ENCODE peak calls at places on chromosomes 4 and X, in nine cellular contexts. Y, Q, H, U, D, S, Z, N and P are unnamed samples.
A peak's percentile ranks its signal among the peaks of the same experiment; 100 is the strongest.

GRCh38 chr4:172344266-172344772 is 531.1 kb downstream of the GALNTL6 start:
- DNase-seq in H (no peak), U (no peak), S (no peak), Y (no peak), Z (no peak), D (no peak), Q (no peak), N (no peak), P (no peak)

GRCh38 chrX:103417370-103417769 is 41.0 kb downstream of the BEX3 start:
- DNase-seq in S (no peak), U (no peak), N (no peak), Y (no peak), H (no peak), D (no peak), Z (no peak), Q (no peak), P (no peak)

GRCh38 chr4:186761281-186761897 is 37.7 kb upstream of the FAT1 start:
- DNase-seq in Y (no peak), S (no peak), Q (no peak), U (no peak), N (no peak), D (no peak), Z (no peak), H (no peak), P (no peak)

GRCh38 chrX:38868941-38869378 is 67.7 kb downstream of the MID1IP1 start:
- DNase-seq in N (no peak), Q (peak; percentile 64), Z (no peak), U (peak; percentile 3), H (peak; percentile 86), Y (no peak), D (no peak), S (no peak), P (no peak)

GRCh38 chrX:12383196-12383595 is 244.9 kb downstream of the FRMPD4 start:
- DNase-seq in Z (no peak), N (no peak), D (no peak), Y (no peak), U (no peak), H (no peak), S (no peak), Q (no peak), P (no peak)

GRCh38 chr4:20698820-20699219 is 1.4 kb upstream of the PACRGL start:
- DNase-seq in U (no peak), Q (no peak), H (no peak), Y (no peak), S (no peak), D (no peak), Z (no peak), N (no peak), P (no peak)

GRCh38 chr4:39759569-39759968 is 61.6 kb downstream of the UBE2K start:
- DNase-seq in N (no peak), Z (no peak), Y (no peak), S (no peak), D (no peak), U (no peak), Q (no peak), H (no peak), P (no peak)

GRCh38 chr4:2794707-2795557 is 2.0 kb downstream of the SH3BP2 start:
- DNase-seq in H (peak; percentile 82), D (peak; percentile 44), Y (no peak), Z (no peak), U (no peak), Q (no peak), S (peak; percentile 88), N (no peak), P (no peak)

GRCh38 chr4:20354120-20354519 is 102.4 kb downstream of the SLIT2 start:
- DNase-seq in Q (no peak), D (no peak), U (no peak), H (no peak), Z (no peak), Y (no peak), S (no peak), N (no peak), P (no peak)

GRCh38 chr4:7416745-7417432 is 17.8 kb downstream of the PSAPL1 start:
- DNase-seq in Y (no peak), Z (no peak), Q (no peak), U (no peak), N (no peak), H (no peak), D (no peak), S (peak; percentile 8), P (no peak)

GRCh38 chrX:63050225-63050624 is 300.9 kb downstream of the SPIN4 start:
- DNase-seq in Z (peak; percentile 3), S (no peak), H (peak; percentile 0), D (peak; percentile 8), N (peak; percentile 3), Q (no peak), Y (no peak), U (no peak), P (no peak)

GRCh38 chrX:21766101-21766500 is 8.2 kb upstream of the SMPX start:
- DNase-seq in Y (no peak), Z (no peak), N (no peak), D (no peak), S (no peak), Q (no peak), H (peak; percentile 12), U (no peak), P (no peak)

GRCh38 chr4:134382478-134383227 is 181.1 kb upstream of the PABPC4L start:
- DNase-seq in Q (no peak), H (no peak), Y (no peak), D (no peak), S (no peak), Z (no peak), N (no peak), U (no peak), P (no peak)

GRCh38 chr4:38976308-38976707 is 55.9 kb downstream of the TMEM156 start:
- DNase-seq in S (no peak), H (no peak), U (no peak), Y (no peak), D (no peak), Z (no peak), N (no peak), Q (no peak), P (no peak)

GRCh38 chrX:1486749-1487361 is 34.1 kb upstream of the ASMTL start:
- DNase-seq in S (no peak), Q (peak; percentile 64), N (no peak), Y (no peak), U (no peak), D (no peak), Z (no peak), H (no peak), P (no peak)

GRCh38 chr4:52946811-52947210 is 84.7 kb downstream of the RASL11B start:
- DNase-seq in H (no peak), Z (no peak), D (no peak), N (no peak), S (no peak), Y (no peak), Q (no peak), U (no peak), P (no peak)

GRCh38 chrX:39941332-39941920 is 156.3 kb downstream of the BCOR start:
- DNase-seq in U (no peak), Z (no peak), H (no peak), N (no peak), S (no peak), D (no peak), Q (no peak), Y (no peak), P (no peak)
- TF ChIP-seq CTCF in U (no peak), Z (no peak), H (no peak), N (no peak), S (no peak), D (no peak), Q (no peak), Y (no peak), P (no peak)

DNA sequence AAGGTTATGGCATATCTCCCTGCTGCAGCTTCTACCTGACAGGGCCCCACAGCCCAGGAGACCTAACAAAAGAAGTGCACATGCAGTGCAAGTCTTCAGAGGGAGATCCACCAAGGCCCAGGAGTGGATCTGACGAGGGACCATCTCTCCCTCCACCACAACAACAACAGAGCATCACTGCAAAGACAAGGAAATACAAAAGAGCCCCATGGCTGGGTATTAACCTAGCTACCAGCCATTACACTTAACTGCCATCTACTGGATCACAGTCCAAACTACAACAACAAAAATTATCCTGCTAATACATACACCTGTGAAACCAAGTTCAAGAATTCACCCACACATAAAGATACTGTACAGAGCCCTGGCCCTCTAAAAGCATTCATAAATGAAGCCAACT is 280.2 kb upstream of the SLC7A11 start:
- DNase-seq in Q (no peak), S (no peak), N (peak; percentile 12), Y (no peak), Z (peak; percentile 13), H (peak; percentile 61), D (peak; percentile 10), U (no peak), P (peak; percentile 10)
- TF ChIP-seq CTCF in Q (no peak), S (peak; percentile 17), N (peak; percentile 46), Y (peak; percentile 18), Z (peak; percentile 32), H (peak; percentile 58), D (no peak), U (no peak), P (no peak)

GRCh38 chrX:51862920-51863319 is 30.5 kb upstream of the MAGED1 start:
- DNase-seq in Y (no peak), S (no peak), Q (no peak), H (no peak), U (no peak), D (no peak), N (peak; percentile 7), Z (no peak), P (no peak)

GRCh38 chrX:51866156-51866555 is 27.3 kb upstream of the MAGED1 start:
- DNase-seq in H (peak; percentile 47), Z (no peak), D (no peak), U (no peak), Q (no peak), N (no peak), Y (no peak), S (no peak), P (no peak)

GRCh38 chrX:51855698-51856097 is 37.7 kb upstream of the MAGED1 start:
- DNase-seq in Z (no peak), S (no peak), U (no peak), D (no peak), H (no peak), N (no peak), Q (no peak), Y (no peak), P (no peak)

GRCh38 chrX:51857159-51857733 is 36.2 kb upstream of the MAGED1 start:
- DNase-seq in Y (no peak), H (no peak), S (no peak), Z (no peak), Q (no peak), U (no peak), N (no peak), D (no peak), P (no peak)

GRCh38 chrX:51860679-51861078 is 32.7 kb upstream of the MAGED1 start:
- DNase-seq in U (peak; percentile 6), D (peak; percentile 25), S (no peak), Q (no peak), N (peak; percentile 6), Z (peak; percentile 5), Y (no peak), H (peak; percentile 59), P (peak; percentile 5)
- TF ChIP-seq CTCF in U (no peak), D (no peak), S (peak; percentile 11), Q (no peak), N (peak; percentile 58), Z (peak; percentile 38), Y (peak; percentile 32), H (peak; percentile 51), P (peak; percentile 21)

DNA sequence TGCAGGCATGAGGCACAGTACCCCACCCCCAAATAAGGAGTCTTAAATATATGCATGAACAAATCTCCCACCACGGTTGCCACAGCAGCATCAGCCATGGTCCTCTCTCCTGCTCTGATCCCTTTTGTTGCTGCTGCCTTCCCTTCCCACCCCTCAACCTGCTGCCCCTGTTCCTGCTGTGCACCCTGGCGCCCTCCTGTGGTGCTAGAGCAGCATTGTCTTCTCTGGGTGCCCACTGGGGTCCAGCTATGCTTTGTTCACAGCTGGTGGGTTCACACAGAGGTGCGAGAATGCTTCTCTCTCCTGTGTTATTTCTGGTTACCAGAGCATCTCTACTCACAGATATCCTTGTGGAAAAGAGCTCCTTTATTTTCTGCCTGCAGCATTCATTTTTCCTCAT is 116.2 kb downstream of the GATB start:
- DNase-seq in S (no peak), Q (no peak), Y (no peak), U (peak; percentile 5), N (no peak), Z (no peak), H (no peak), D (peak; percentile 6), P (no peak)
- TF ChIP-seq CTCF in S (peak; percentile 31), Q (no peak), Y (peak; percentile 44), U (no peak), N (peak; percentile 39), Z (peak; percentile 21), H (peak; percentile 49), D (peak; percentile 9), P (no peak)